ENCODE peak calls at places on chromosomes 13 and 19, in six cellular contexts. K is heart right ventricle; E is small intestine; B is DND-41; W is neuronal stem cell; R is naive thymus-derived CD4-positive, alpha-beta T cell. C is an unnamed sample.

GRCh38 chr19:40056505-40056904 is 474 bp upstream of the ZNF780B start:
- DNase-seq in W (no peak), K (no peak), B (no peak), E (no peak), R (no peak), C (no peak)

GRCh38 chr13:100789968-100790367 is 115.4 kb upstream of the TMTC4 start:
- DNase-seq in B (no peak), K (no peak), W (no peak), E (no peak), R (no peak), C (no peak)

GRCh38 chr13:20431080-20431479 is 94.6 kb downstream of the CRYL1 start:
- DNase-seq in W (no peak), E (no peak), B (no peak), R (no peak), K (no peak), C (no peak)

GRCh38 chr13:102724923-102725322 is 30.1 kb upstream of the METTL21C start:
- DNase-seq in K (no peak), W (no peak), R (no peak), B (no peak), E (peak; percentile 14), C (no peak)

GRCh38 chr19:15891434-15891833 is 6.4 kb downstream of the CYP4F2 start:
- DNase-seq in E (no peak), B (no peak), K (no peak), W (no peak), R (no peak), C (no peak)

GRCh38 chr13:27573265-27573664 is 47.1 kb downstream of the LNX2 start:
- DNase-seq in R (no peak), K (no peak), W (no peak), E (no peak), B (no peak), C (no peak)

GRCh38 chr19:14407889-14408640 is 11.1 kb downstream of the DDX39A start:
- DNase-seq in W (no peak), R (no peak), B (no peak), E (peak; percentile 97), K (no peak), C (no peak)

GRCh38 chr19:17749912-17750317 is 1.4 kb upstream of the FCHO1 start:
- DNase-seq in W (no peak), K (no peak), R (no peak), B (peak; percentile 18), E (no peak), C (no peak)

GRCh38 chr19:13964776-13965175 is 12.5 kb downstream of the DCAF15 start:
- DNase-seq in E (no peak), R (no peak), K (no peak), B (no peak), W (no peak), C (no peak)

GRCh38 chr13:44003481-44003880 is 123.8 kb downstream of the LACC1 start:
- DNase-seq in E (no peak), K (no peak), B (no peak), R (no peak), W (no peak), C (no peak)

GRCh38 chr13:80530902-80531301 is 190.0 kb upstream of the SPRY2 start:
- DNase-seq in K (no peak), B (no peak), W (no peak), R (no peak), E (no peak), C (no peak)

GRCh38 chr19:14632286-14632685 is 42.4 kb downstream of the ADGRE3 start:
- DNase-seq in K (no peak), B (peak; percentile 20), R (peak; percentile 14), W (no peak), E (peak; percentile 31), C (no peak)

GRCh38 chr19:49911381-49912145 is 14.9 kb upstream of the IL4I1 start:
- DNase-seq in K (no peak), E (no peak), R (no peak), B (no peak), W (no peak), C (no peak)

GRCh38 chr13:98141938-98142426 is 912 bp upstream of the FARP1 start:
- DNase-seq in E (no peak), B (no peak), R (no peak), W (peak; percentile 39), K (peak; percentile 19), C (no peak)

GRCh38 chr19:4007836-4008539 is 452 bp downstream of the PIAS4 start:
- DNase-seq in E (peak; percentile 15), B (peak; percentile 52), K (no peak), W (peak; percentile 23), R (peak; percentile 29), C (no peak)

GRCh38 chr13:27038323-27038722 is 133.3 kb downstream of the USP12 start:
- DNase-seq in W (no peak), E (no peak), B (no peak), R (no peak), K (no peak), C (no peak)

GRCh38 chr19:5749505-5749904 is 29.1 kb downstream of the CATSPERD start:
- DNase-seq in R (no peak), W (no peak), B (no peak), E (no peak), K (no peak), C (no peak)

GRCh38 chr13:70162141-70162540 is 53.9 kb upstream of the KLHL1 start:
- DNase-seq in E (no peak), W (no peak), R (no peak), K (no peak), B (no peak), C (no peak)

GRCh38 chr13:47903836-47904235 is 97.2 kb downstream of the SUCLA2 start:
- DNase-seq in W (no peak), K (no peak), E (peak; percentile 75), B (no peak), R (no peak), C (no peak)

GRCh38 chr13:102220681-102221228 is 181.1 kb downstream of the FGF14 start:
- DNase-seq in K (no peak), R (no peak), B (no peak), W (no peak), E (no peak), C (no peak)

GRCh38 chr13:34465423-34465922 is 476.6 kb upstream of the NBEA start:
- DNase-seq in E (no peak), K (no peak), W (no peak), B (no peak), R (no peak), C (no peak)

GRCh38 chr13:50713849-50714248 is 129.6 kb downstream of the DLEU7 start:
- DNase-seq in E (peak; percentile 52), B (peak; percentile 82), W (no peak), K (no peak), R (no peak), C (no peak)

GRCh38 chr13:27744861-27745260 is 47.4 kb upstream of the GSX1 start:
- DNase-seq in K (no peak), R (no peak), B (no peak), E (no peak), W (peak; percentile 77), C (no peak)

GRCh38 chr19:45591004-45591637 is 6.5 kb upstream of the OPA3 start:
- DNase-seq in B (no peak), R (no peak), K (no peak), E (peak; percentile 61), W (no peak), C (no peak)

GRCh38 chr13:75869981-75870380 is 233.9 kb downstream of the LMO7 start:
- DNase-seq in R (peak; percentile 51), E (peak; percentile 36), W (no peak), K (no peak), B (no peak), C (no peak)

GRCh38 chr19:15251010-15251748 is 18.9 kb upstream of the EPHX3 start:
- DNase-seq in R (no peak), W (no peak), B (no peak), K (peak; percentile 54), E (no peak), C (peak; percentile 64)

GRCh38 chr13:41854758-41855157 is 106.2 kb downstream of the VWA8 start:
- DNase-seq in K (no peak), W (no peak), E (no peak), B (no peak), R (no peak), C (no peak)

GRCh38 chr13:33259296-33259695 is 26.3 kb downstream of the STARD13 start:
- DNase-seq in W (no peak), B (no peak), R (no peak), K (no peak), E (no peak), C (no peak)

GRCh38 chr19:52473655-52474350 is 20.4 kb downstream of the ZNF578 start:
- DNase-seq in E (no peak), R (no peak), K (no peak), W (no peak), B (no peak), C (no peak)
- H3K9me3 ChIP-seq in E (peaks cover 8% of the 10 kb centered on the region), R (peaks cover 97% of the 10 kb centered on the region), K (peaks cover 100% of the 10 kb centered on the region), W (peaks cover 82% of the 10 kb centered on the region), B (peaks cover 73% of the 10 kb centered on the region), C (peaks cover 73% of the 10 kb centered on the region)

DNA sequence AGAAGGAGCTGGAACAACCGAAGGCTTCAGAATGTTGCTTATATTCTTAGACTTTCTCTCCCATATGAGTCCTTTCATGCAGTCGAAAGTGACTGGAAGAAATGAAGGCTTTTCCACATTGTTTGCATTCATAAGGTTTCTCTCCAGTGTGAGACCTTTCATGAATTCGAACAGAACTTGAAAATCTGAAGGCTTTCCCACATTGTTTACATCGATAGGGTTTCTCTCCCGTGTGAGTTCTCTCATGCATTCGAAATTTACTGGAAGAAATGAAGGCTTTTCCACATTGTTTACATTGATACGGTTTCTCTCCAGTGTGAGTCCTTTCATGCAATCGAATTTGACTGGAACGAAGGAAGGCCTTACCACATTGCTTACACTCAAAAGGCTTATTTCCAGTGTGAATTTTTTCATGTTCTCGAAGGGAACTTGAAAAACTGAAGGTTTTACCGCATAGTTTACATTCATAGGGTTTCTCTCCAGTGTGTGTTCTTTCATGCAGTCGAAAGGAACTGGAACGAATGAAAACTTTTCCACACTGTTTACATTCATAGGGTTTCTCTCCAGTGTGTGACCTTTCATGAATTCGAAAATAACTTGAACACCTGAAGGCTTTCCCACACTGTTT is 21.5 kb downstream of the ZNF14 start:
- DNase-seq in B (no peak), K (no peak), W (no peak), E (no peak), R (no peak), C (no peak)
- H3K9me3 ChIP-seq in B (peaks cover 76% of the 10 kb centered on the region), K (peaks cover 97% of the 10 kb centered on the region), W (peaks cover 97% of the 10 kb centered on the region), E (peaks cover 7% of the 10 kb centered on the region), R (peaks cover 100% of the 10 kb centered on the region), C (peaks cover 100% of the 10 kb centered on the region)

GRCh38 chr19:52148256-52148655 is 8.5 kb upstream of the ZNF616 start:
- DNase-seq in B (no peak), K (no peak), W (no peak), R (no peak), E (no peak), C (no peak)
- H3K9me3 ChIP-seq in B (peaks cover 30% of the 10 kb centered on the region), K (no peaks in the 10 kb centered on the region), W (peaks cover 8% of the 10 kb centered on the region), R (peaks cover 56% of the 10 kb centered on the region), E (peaks cover 2% of the 10 kb centered on the region), C (no peaks in the 10 kb centered on the region)

DNA sequence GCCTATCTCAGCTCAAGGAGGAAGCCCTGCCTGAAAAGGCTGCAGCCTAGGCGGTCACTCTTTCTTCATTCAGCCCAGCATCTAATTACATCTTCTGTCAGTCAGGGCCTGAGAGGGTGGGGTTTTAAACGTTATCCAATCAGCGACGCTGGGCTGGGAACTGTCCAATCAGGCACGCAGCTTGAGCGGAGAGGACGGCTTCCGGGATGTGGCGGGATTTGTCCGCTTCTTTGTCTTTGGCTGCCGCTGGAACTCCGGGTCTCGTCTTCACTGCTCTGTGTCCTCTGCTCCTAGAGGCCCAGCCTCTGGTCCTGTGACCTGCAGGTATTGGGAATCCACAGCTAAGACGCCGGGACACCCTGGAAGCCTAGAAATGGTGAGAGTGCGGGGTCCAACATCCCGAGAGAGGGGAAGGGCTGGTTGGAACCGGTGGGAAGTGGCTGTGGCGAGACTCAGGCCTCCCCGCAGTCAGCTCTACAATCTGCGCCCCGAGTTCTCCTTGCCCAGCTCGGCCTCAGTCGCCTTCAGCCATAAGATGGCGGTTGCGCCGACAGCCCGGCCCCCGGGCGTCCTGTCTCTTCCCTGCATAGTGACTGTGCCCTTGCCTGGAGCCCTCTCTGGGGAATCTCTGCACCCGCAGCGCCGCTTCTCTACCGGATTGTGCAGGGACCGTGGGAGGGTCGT is at the start of gene ZNF738:
- DNase-seq in B (peak; percentile 94), W (peak; percentile 96), E (peak; percentile 94), K (peak; percentile 89), R (peak; percentile 76), C (peak; percentile 97)
- H3K9me3 ChIP-seq in B (peaks cover 15% of the 10 kb centered on the region), W (peaks cover 50% of the 10 kb centered on the region), E (no peaks in the 10 kb centered on the region), K (no peaks in the 10 kb centered on the region), R (no peaks in the 10 kb centered on the region), C (no peaks in the 10 kb centered on the region)

C was measured in right atrium auricular region.